ENCODE peak calls at places on chromosomes 11 and 22, in ten cellular contexts. D is left lung; O is IMR-90; B is tibial artery; N is tibial nerve; C is CD8-positive, alpha-beta memory T cell; A is fibroblast of lung; T is astrocyte; S is brain microvascular endothelial cell; U is stomach. W is an unnamed sample.

GRCh38 chr11:12951376-12951775 is 57.7 kb upstream of the RASSF10 start:
- DNase-seq in D (no peak), O (no peak), B (no peak), N (no peak), C (no peak), A (no peak), T (no peak), S (no peak), U (no peak), W (no peak)

GRCh38 chr11:128508785-128509518 is 78.4 kb downstream of the ETS1 start:
- DNase-seq in D (no peak), O (peak; percentile 86), B (no peak), N (no peak), C (no peak), A (peak; percentile 60), T (peak; percentile 54), S (peak; percentile 53), U (no peak), W (no peak)

GRCh38 chr11:110366234-110366633 is 63.5 kb upstream of the FDX1 start:
- DNase-seq in D (peak; percentile 84), O (peak; percentile 28), B (no peak), N (peak; percentile 25), C (no peak), A (peak; percentile 55), T (peak; percentile 33), S (peak; percentile 58), U (peak; percentile 74), W (no peak)

GRCh38 chr22:48905206-48905975 is 922.3 kb downstream of the BRD1 start:
- DNase-seq in D (no peak), O (no peak), B (peak; percentile 53), N (no peak), C (no peak), A (no peak), T (no peak), S (no peak), U (no peak), W (no peak)

GRCh38 chr11:37978647-37979046 is 1380.6 kb upstream of the RAG2 start:
- DNase-seq in D (no peak), O (no peak), B (no peak), N (no peak), C (no peak), A (peak; percentile 12), T (peak; percentile 3), S (no peak), U (no peak), W (no peak)

GRCh38 chr11:2530131-2530854 is 85.5 kb downstream of the KCNQ1 start:
- DNase-seq in D (peak; percentile 28), O (no peak), B (peak; percentile 50), N (no peak), C (no peak), A (no peak), T (no peak), S (no peak), U (no peak), W (peak; percentile 30)

GRCh38 chr11:35554491-35555237 is 29.2 kb upstream of the PAMR1 start:
- DNase-seq in D (no peak), O (peak; percentile 71), B (no peak), N (no peak), C (no peak), A (peak; percentile 23), T (no peak), S (peak; percentile 52), U (no peak), W (no peak)

GRCh38 chr11:58494096-58494495 is 13.8 kb downstream of the OR5B21 start:
- DNase-seq in D (no peak), O (peak; percentile 33), B (no peak), N (no peak), C (no peak), A (peak; percentile 17), T (peak; percentile 4), S (no peak), U (no peak), W (no peak)

GRCh38 chr22:29049655-29050263 is 11.9 kb downstream of the C22orf31 start:
- DNase-seq in D (no peak), O (no peak), B (peak; percentile 47), N (no peak), C (no peak), A (no peak), T (no peak), S (no peak), U (peak; percentile 75), W (no peak)

GRCh38 chr22:29048822-29049654 is 12.6 kb downstream of the C22orf31 start:
- DNase-seq in D (no peak), O (no peak), B (peak; percentile 55), N (no peak), C (no peak), A (no peak), T (no peak), S (no peak), U (no peak), W (no peak)

GRCh38 chr22:29053048-29053702 is 8.5 kb downstream of the C22orf31 start:
- DNase-seq in D (no peak), O (no peak), B (no peak), N (no peak), C (no peak), A (no peak), T (no peak), S (no peak), U (no peak), W (no peak)

GRCh38 chr22:29054251-29054767 is 7.3 kb downstream of the C22orf31 start:
- DNase-seq in D (no peak), O (no peak), B (no peak), N (no peak), C (no peak), A (no peak), T (no peak), S (no peak), U (no peak), W (no peak)

GRCh38 chr22:29050457-29050856 is 11.2 kb downstream of the C22orf31 start:
- DNase-seq in D (no peak), O (no peak), B (no peak), N (no peak), C (no peak), A (no peak), T (no peak), S (no peak), U (no peak), W (no peak)
- H3K36me3 ChIP-seq in D (no peaks in the 10 kb centered on the region), O (peaks cover 17% of the 10 kb centered on the region), B (peaks cover 59% of the 10 kb centered on the region), N (peaks cover 67% of the 10 kb centered on the region), C (no peaks in the 10 kb centered on the region), A (peaks cover 4% of the 10 kb centered on the region), T (no peaks in the 10 kb centered on the region), S (no peaks in the 10 kb centered on the region), U (peaks cover 52% of the 10 kb centered on the region), W (peaks cover 34% of the 10 kb centered on the region)

GRCh38 chr11:70430671-70431574 is 32.6 kb downstream of the CTTN start:
- DNase-seq in D (no peak), O (no peak), B (no peak), N (no peak), C (no peak), A (no peak), T (no peak), S (no peak), U (no peak), W (no peak)
- H3K36me3 ChIP-seq in D (no peaks in the 10 kb centered on the region), O (peaks cover 80% of the 10 kb centered on the region), B (peaks cover 100% of the 10 kb centered on the region), N (peaks cover 90% of the 10 kb centered on the region), C (no peaks in the 10 kb centered on the region), A (peaks cover 55% of the 10 kb centered on the region), T (peaks cover 54% of the 10 kb centered on the region), S (peaks cover 91% of the 10 kb centered on the region), U (peaks cover 99% of the 10 kb centered on the region), W (peaks cover 82% of the 10 kb centered on the region)

DNA sequence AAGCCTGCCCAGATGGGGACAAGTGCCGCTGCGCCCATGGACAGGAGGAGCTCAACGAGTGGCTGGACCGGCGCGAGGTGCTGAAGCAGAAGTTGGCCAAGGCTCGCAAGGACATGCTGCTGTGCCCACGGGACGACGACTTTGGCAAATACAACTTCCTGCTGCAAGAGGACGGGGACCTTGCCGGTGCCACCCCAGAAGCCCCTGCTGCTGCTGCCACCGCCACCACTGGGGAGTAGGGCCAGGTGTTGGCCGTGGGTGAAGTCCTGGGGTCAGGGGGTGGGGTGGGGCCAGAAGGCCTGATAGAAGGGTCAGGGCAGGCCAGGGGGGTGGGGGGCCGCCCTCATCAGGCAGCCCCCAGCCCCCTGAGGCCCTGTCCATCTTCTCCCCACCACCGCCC is 24.6 kb upstream of the TEF start:
- DNase-seq in D (no peak), O (no peak), B (no peak), N (no peak), C (no peak), A (no peak), T (no peak), S (no peak), U (no peak), W (no peak)
- H3K36me3 ChIP-seq in D (no peaks in the 10 kb centered on the region), O (peaks cover 74% of the 10 kb centered on the region), B (peaks cover 69% of the 10 kb centered on the region), N (peaks cover 92% of the 10 kb centered on the region), C (peaks cover 15% of the 10 kb centered on the region), A (peaks cover 38% of the 10 kb centered on the region), T (peaks cover 8% of the 10 kb centered on the region), S (peaks cover 51% of the 10 kb centered on the region), U (peaks cover 73% of the 10 kb centered on the region), W (peaks cover 21% of the 10 kb centered on the region)

DNA sequence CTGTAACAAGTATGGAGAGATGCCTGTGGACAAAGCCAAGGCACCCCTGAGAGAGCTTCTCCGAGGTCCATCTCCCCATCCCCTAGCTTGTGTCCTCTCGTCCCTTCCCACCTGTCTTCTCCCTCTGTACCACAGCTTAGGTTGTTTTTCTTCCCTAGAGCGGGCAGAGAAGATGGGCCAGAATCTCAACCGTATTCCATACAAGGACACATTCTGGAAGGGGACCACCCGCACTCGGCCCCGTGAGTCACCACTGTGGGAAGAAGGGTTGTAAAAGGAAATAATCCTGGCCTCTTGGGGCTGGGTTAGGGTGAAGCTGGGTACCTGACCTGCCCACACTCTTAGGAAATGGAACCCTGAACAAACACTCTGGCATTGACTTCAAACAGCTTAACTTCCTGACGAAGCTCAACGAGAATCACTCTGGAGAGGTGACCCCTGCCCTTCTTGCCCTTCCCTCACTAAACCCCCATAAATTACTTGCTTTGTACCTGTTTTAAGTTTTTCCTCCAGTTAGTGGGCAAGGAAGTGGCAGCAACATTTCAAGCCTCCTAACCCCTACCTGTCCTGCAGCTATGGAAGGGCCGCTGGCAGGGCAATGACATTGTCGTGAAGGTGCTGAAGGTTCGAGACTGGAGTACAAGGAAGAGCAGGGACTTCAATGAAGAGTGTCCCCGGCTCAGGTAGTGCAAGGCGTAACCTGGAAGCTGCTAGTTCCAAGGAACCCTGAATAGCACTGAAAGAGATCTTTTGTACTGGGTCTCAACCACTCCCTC is 3.1 kb downstream of the TAF10 start:
- DNase-seq in D (no peak), O (no peak), B (peak; percentile 79), N (no peak), C (no peak), A (peak; percentile 50), T (no peak), S (no peak), U (no peak), W (peak; percentile 39)
- H3K36me3 ChIP-seq in D (no peaks in the 10 kb centered on the region), O (peaks cover 42% of the 10 kb centered on the region), B (peaks cover 42% of the 10 kb centered on the region), N (peaks cover 42% of the 10 kb centered on the region), C (peaks cover 37% of the 10 kb centered on the region), A (peaks cover 27% of the 10 kb centered on the region), T (peaks cover 38% of the 10 kb centered on the region), S (peaks cover 41% of the 10 kb centered on the region), U (peaks cover 40% of the 10 kb centered on the region), W (peaks cover 49% of the 10 kb centered on the region)

GRCh38 chr11:67490727-67491065 is 7.9 kb downstream of the AIP start:
- DNase-seq in D (no peak), O (no peak), B (no peak), N (no peak), C (no peak), A (no peak), T (no peak), S (no peak), U (no peak), W (no peak)
- H3K36me3 ChIP-seq in D (no peaks in the 10 kb centered on the region), O (peaks cover 55% of the 10 kb centered on the region), B (peaks cover 89% of the 10 kb centered on the region), N (peaks cover 88% of the 10 kb centered on the region), C (peaks cover 27% of the 10 kb centered on the region), A (peaks cover 9% of the 10 kb centered on the region), T (peaks cover 5% of the 10 kb centered on the region), S (peaks cover 55% of the 10 kb centered on the region), U (peaks cover 88% of the 10 kb centered on the region), W (peaks cover 11% of the 10 kb centered on the region)

GRCh38 chr11:78390809-78391208 is 26.8 kb downstream of the GAB2 start:
- DNase-seq in D (no peak), O (no peak), B (no peak), N (no peak), C (no peak), A (no peak), T (no peak), S (no peak), U (no peak), W (no peak)
- H3K36me3 ChIP-seq in D (no peaks in the 10 kb centered on the region), O (no peaks in the 10 kb centered on the region), B (no peaks in the 10 kb centered on the region), N (no peaks in the 10 kb centered on the region), C (no peaks in the 10 kb centered on the region), A (no peaks in the 10 kb centered on the region), T (no peaks in the 10 kb centered on the region), S (no peaks in the 10 kb centered on the region), U (no peaks in the 10 kb centered on the region), W (peaks cover 24% of the 10 kb centered on the region)

W was measured in endodermal cell.